ENCODE peak calls at places on chromosomes 7 and 10, in six cellular contexts. X is iris pigment epithelial cell, O is testis, M is NCI-H345, G is Daoy, W is AG09309. I is an unnamed sample.

GRCh38 chr7:116284390-116284789 is 74.1 kb downstream of the TES start:
- DNase-seq in X (peak; percentile 61), O (no peak), M (no peak), G (no peak), W (no peak), I (no peak)

GRCh38 chr7:147984265-147984664 is 606.3 kb upstream of the C7orf33 start:
- DNase-seq in X (no peak), O (no peak), M (no peak), G (no peak), W (no peak), I (no peak)

GRCh38 chr7:13880789-13881188 is 108.7 kb downstream of the ETV1 start:
- DNase-seq in X (peak; percentile 83), O (no peak), M (no peak), G (peak; percentile 68), W (peak; percentile 39), I (no peak)

GRCh38 chr10:14365231-14365744 is 34.6 kb upstream of the FRMD4A start:
- DNase-seq in X (no peak), O (no peak), M (no peak), G (no peak), W (no peak), I (no peak)

GRCh38 chr7:76358478-76359110 is at the start of gene YWHAG:
- DNase-seq in X (peak; percentile 87), O (peak; percentile 94), M (peak; percentile 90), G (peak; percentile 92), W (no peak), I (peak; percentile 82)

GRCh38 chr7:156620246-156620775 is 20.3 kb upstream of the RNF32 start:
- DNase-seq in X (no peak), O (no peak), M (no peak), G (no peak), W (no peak), I (no peak)

GRCh38 chr10:129023057-129023456 is 444.0 kb upstream of the MGMT start:
- DNase-seq in X (no peak), O (no peak), M (no peak), G (peak; percentile 58), W (no peak), I (no peak)

GRCh38 chr10:129761981-129762956 is 201.8 kb downstream of the EBF3 start:
- DNase-seq in X (no peak), O (no peak), M (no peak), G (peak; percentile 27), W (no peak), I (no peak)

GRCh38 chr7:39525926-39526325 is 40.3 kb upstream of the YAE1 start:
- DNase-seq in X (peak; percentile 34), O (no peak), M (no peak), G (no peak), W (no peak), I (no peak)

GRCh38 chr7:131076032-131076431 is 251.6 kb upstream of the MKLN1 start:
- DNase-seq in X (peak; percentile 87), O (no peak), M (no peak), G (peak; percentile 66), W (no peak), I (no peak)

GRCh38 chr7:16648551-16648950 is 2.6 kb downstream of the BZW2 start:
- DNase-seq in X (no peak), O (no peak), M (no peak), G (no peak), W (no peak), I (no peak)

GRCh38 chr10:19704544-19704943 is 111.7 kb upstream of the PLXDC2 start:
- DNase-seq in X (peak; percentile 77), O (no peak), M (no peak), G (no peak), W (no peak), I (no peak)

GRCh38 chr7:7499892-7500291 is 35.8 kb downstream of the COL28A1 start:
- DNase-seq in X (no peak), O (no peak), M (no peak), G (no peak), W (no peak), I (no peak)

GRCh38 chr10:100636848-100637553 is 101.3 kb downstream of the HIF1AN start:
- DNase-seq in X (no peak), O (no peak), M (no peak), G (no peak), W (no peak), I (peak; percentile 31)

GRCh38 chr10:78777466-78778256 is 291.1 kb upstream of the ZMIZ1 start:
- DNase-seq in X (no peak), O (peak; percentile 77), M (no peak), G (no peak), W (peak; percentile 60), I (no peak)

GRCh38 chr10:48598243-48598935 is 6.5 kb downstream of the ARHGAP22 start:
- DNase-seq in X (no peak), O (no peak), M (peak; percentile 91), G (no peak), W (no peak), I (no peak)

GRCh38 chr10:11388996-11389395 is 222.5 kb downstream of the USP6NL start:
- DNase-seq in X (no peak), O (no peak), M (no peak), G (no peak), W (no peak), I (no peak)

GRCh38 chr7:2018786-2019692 is 213.7 kb downstream of the MAD1L1 start:
- DNase-seq in X (peak; percentile 65), O (peak; percentile 38), M (no peak), G (peak; percentile 82), W (peak; percentile 32), I (peak; percentile 91)

GRCh38 chr7:333399-333776 is 43.4 kb downstream of the FOXL3 start:
- DNase-seq in X (peak; percentile 17), O (peak; percentile 31), M (no peak), G (peak; percentile 38), W (no peak), I (no peak)

GRCh38 chr7:64996305-64996704 is 5.5 kb upstream of the ZNF117 start:
- DNase-seq in X (no peak), O (no peak), M (no peak), G (no peak), W (no peak), I (no peak)

GRCh38 chr7:96415293-96415940 is 93.5 kb upstream of the SLC25A13 start:
- DNase-seq in X (no peak), O (no peak), M (no peak), G (no peak), W (no peak), I (no peak)

GRCh38 chr7:7002416-7003062 is 176.5 kb upstream of the CCZ1B start:
- DNase-seq in X (no peak), O (no peak), M (peak; percentile 12), G (no peak), W (no peak), I (no peak)

GRCh38 chr7:44290250-44290616 is 35.2 kb downstream of the CAMK2B start:
- DNase-seq in X (no peak), O (peak; percentile 12), M (no peak), G (no peak), W (no peak), I (no peak)

GRCh38 chr10:99080275-99080816 is 155.3 kb downstream of the HPSE2 start:
- DNase-seq in X (no peak), O (no peak), M (no peak), G (no peak), W (no peak), I (no peak)

I was measured in Kasumi-1.